ENCODE peak calls at places on chromosomes 12 and 14, in five cellular contexts. M is uterus; E is neural progenitor cell; A is ovary; F is effector memory CD4-positive, alpha-beta T cell. D is an unnamed sample.

GRCh38 chr14:61661471-61661988 is 33.8 kb upstream of the HIF1A start:
- DNase-seq in F (no peak), A (no peak), E (no peak), M (no peak), D (no peak)

GRCh38 chr14:50717826-50718225 is 49.7 kb upstream of the SAV1 start:
- DNase-seq in F (no peak), M (no peak), A (no peak), E (no peak), D (no peak)

GRCh38 chr14:64123241-64123956 is 170.8 kb downstream of the ESR2 start:
- DNase-seq in A (no peak), E (no peak), F (no peak), M (no peak), D (no peak)

GRCh38 chr12:2008677-2009076 is 4.4 kb upstream of the DCP1B start:
- DNase-seq in A (no peak), E (no peak), M (no peak), F (no peak), D (no peak)

GRCh38 chr14:59769586-59769985 is 101.0 kb downstream of the RTN1 start:
- DNase-seq in E (no peak), M (no peak), F (no peak), A (no peak), D (no peak)

GRCh38 chr12:107983871-107984480 is 145.1 kb upstream of the WSCD2 start:
- DNase-seq in M (no peak), E (no peak), F (no peak), A (no peak), D (no peak)

GRCh38 chr12:13422291-13422690 is 225.8 kb downstream of the EMP1 start:
- DNase-seq in A (no peak), E (no peak), M (no peak), F (no peak), D (no peak)

GRCh38 chr14:88488081-88488480 is 66.7 kb downstream of the PTPN21 start:
- DNase-seq in A (no peak), F (no peak), E (no peak), M (no peak), D (no peak)

GRCh38 chr12:14981049-14981448 is 8.2 kb downstream of the PDE6H start:
- DNase-seq in F (no peak), E (no peak), A (no peak), M (no peak), D (no peak)

GRCh38 chr14:88981948-88982347 is 157.5 kb downstream of the TTC8 start:
- DNase-seq in A (no peak), E (no peak), M (no peak), F (no peak), D (no peak)

GRCh38 chr12:26274441-26275312 is 79.3 kb downstream of the SSPN start:
- DNase-seq in E (peak; percentile 24), M (peak; percentile 85), F (no peak), A (peak; percentile 86), D (no peak)

GRCh38 chr12:85445060-85445938 is 165.3 kb downstream of the ALX1 start:
- DNase-seq in F (no peak), M (no peak), A (no peak), E (peak; percentile 9), D (no peak)

GRCh38 chr12:12033589-12034223 is 37.0 kb upstream of the BCL2L14 start:
- DNase-seq in F (no peak), A (no peak), E (no peak), M (no peak), D (no peak)

GRCh38 chr14:88590173-88590572 is 27.3 kb downstream of the ZC3H14 start:
- DNase-seq in F (no peak), M (no peak), E (no peak), A (no peak), D (no peak)

GRCh38 chr14:69263364-69263763 is 3.4 kb downstream of the GALNT16 start:
- DNase-seq in M (peak; percentile 71), F (no peak), A (no peak), E (no peak), D (no peak)

GRCh38 chr12:97556201-97556824 is 93.7 kb downstream of the RMST start:
- DNase-seq in A (no peak), F (no peak), M (no peak), E (peak; percentile 31), D (no peak)

GRCh38 chr14:99790978-99791376 is 2.2 kb upstream of the EML1 start:
- DNase-seq in E (no peak), A (no peak), F (no peak), M (no peak), D (no peak)

GRCh38 chr12:74334770-74335169 is 202.9 kb upstream of the ATXN7L3B start:
- DNase-seq in A (no peak), F (no peak), E (no peak), M (no peak), D (no peak)

GRCh38 chr12:128994869-128995268 is 141.6 kb downstream of the GLT1D1 start:
- DNase-seq in F (no peak), M (no peak), E (no peak), A (no peak), D (no peak)

GRCh38 chr14:70887207-70888150 is 19.8 kb upstream of the PCNX1 start:
- DNase-seq in E (no peak), M (no peak), A (no peak), F (no peak), D (no peak)

GRCh38 chr12:76144253-76144564 is 59.7 kb upstream of the NAP1L1 start:
- DNase-seq in E (no peak), M (no peak), A (no peak), F (no peak), D (no peak)

GRCh38 chr14:104217486-104218360 is 79.3 kb downstream of the KIF26A start:
- DNase-seq in E (no peak), A (no peak), F (no peak), M (no peak), D (no peak)

GRCh38 chr14:47155395-47155794 is 503.8 kb upstream of the RPL10L start:
- DNase-seq in E (no peak), F (no peak), A (no peak), M (no peak), D (no peak)

GRCh38 chr12:131386167-131386521 is 324.7 kb upstream of the SFSWAP start:
- DNase-seq in F (no peak), M (no peak), E (no peak), A (no peak), D (no peak)

GRCh38 chr14:95464524-95464923 is 51.9 kb downstream of the SYNE3 start:
- DNase-seq in E (no peak), M (no peak), F (no peak), A (no peak), D (no peak)

GRCh38 chr14:101767618-101768362 is 6.3 kb downstream of the PPP2R5C start:
- DNase-seq in A (no peak), E (no peak), M (no peak), F (no peak), D (no peak)

GRCh38 chr12:90999518-90999917 is 5.3 kb downstream of the EPYC start:
- DNase-seq in A (no peak), F (no peak), M (no peak), E (no peak), D (no peak)

GRCh38 chr12:76568888-76569551 is 9.4 kb upstream of the OSBPL8 start:
- DNase-seq in E (no peak), A (no peak), F (no peak), M (no peak), D (no peak)

GRCh38 chr12:27573972-27574371 is 50.0 kb downstream of the PPFIBP1 start:
- DNase-seq in E (no peak), M (no peak), F (no peak), A (no peak), D (no peak)

GRCh38 chr12:72337382-72337781 is 65.2 kb downstream of the TRHDE start:
- DNase-seq in E (no peak), M (no peak), A (no peak), F (no peak), D (no peak)

GRCh38 chr12:67752226-67752732 is 103.7 kb downstream of the DYRK2 start:
- DNase-seq in M (no peak), F (no peak), A (no peak), E (no peak), D (no peak)
- H3K4me1 ChIP-seq in M (no peaks in the 10 kb centered on the region), F (no peaks in the 10 kb centered on the region), A (peaks cover 2% of the 10 kb centered on the region), E (peaks cover 12% of the 10 kb centered on the region), D (no peaks in the 10 kb centered on the region)

DNA sequence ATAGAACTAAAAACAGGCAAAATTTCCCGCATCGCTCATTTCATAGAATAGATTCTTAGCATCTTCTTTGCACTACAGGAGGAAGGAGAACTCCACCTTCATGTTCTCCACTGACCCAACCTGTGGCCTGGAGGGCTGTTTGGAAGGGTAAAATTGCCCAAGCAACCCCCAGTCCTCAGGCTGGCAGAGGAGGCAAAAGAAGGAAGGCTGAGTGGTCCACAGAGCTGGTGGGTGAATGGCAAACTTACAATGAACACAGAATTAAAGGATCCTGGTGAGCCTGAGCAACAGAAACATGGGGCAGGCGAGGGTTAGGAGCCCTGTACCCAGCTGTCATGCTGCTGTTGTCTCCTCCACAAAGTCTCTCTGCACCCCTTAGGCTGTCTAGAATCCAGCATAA is 25.1 kb downstream of the SENP1 start:
- DNase-seq in E (no peak), F (no peak), A (no peak), M (no peak), D (no peak)
- H3K36me3 ChIP-seq in E (peaks cover 16% of the 10 kb centered on the region), F (peaks cover 46% of the 10 kb centered on the region), A (no peaks in the 10 kb centered on the region), M (no peaks in the 10 kb centered on the region), D (peaks cover 23% of the 10 kb centered on the region)

GRCh38 chr12:4607056-4607455 is 41.8 kb downstream of the AKAP3 start:
- DNase-seq in E (peak; percentile 20), M (no peak), A (no peak), F (no peak), D (no peak)

GRCh38 chr12:4615667-4616066 is 33.2 kb downstream of the AKAP3 start:
- DNase-seq in E (no peak), M (no peak), F (no peak), A (no peak), D (no peak)

GRCh38 chr12:4604684-4605193 is 42.7 kb downstream of the DYRK4 start:
- DNase-seq in M (peak; percentile 77), A (peak; percentile 71), F (peak; percentile 62), E (peak; percentile 88), D (peak; percentile 86)

GRCh38 chr12:4609071-4609470 is 39.8 kb downstream of the AKAP3 start:
- DNase-seq in M (no peak), A (no peak), E (no peak), F (no peak), D (no peak)

DNA sequence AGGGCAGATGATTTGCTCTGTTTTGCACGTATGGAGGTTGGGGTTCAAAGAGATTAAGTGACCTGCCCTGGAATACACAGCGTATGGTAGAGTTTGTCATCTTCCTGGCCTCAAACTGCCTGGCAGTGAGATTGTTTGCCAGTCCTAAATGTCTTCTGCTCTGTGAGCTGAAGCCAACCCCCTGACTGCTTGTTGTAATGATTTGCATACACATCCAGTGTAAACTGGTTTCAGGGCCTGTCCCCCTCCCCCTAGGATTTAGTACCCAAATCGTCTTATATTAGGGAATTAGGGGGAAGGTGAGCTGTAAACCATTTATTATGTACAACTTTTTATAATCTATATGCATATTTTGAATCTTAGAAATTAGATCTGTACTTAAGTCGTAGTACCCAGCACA is 38.4 kb downstream of the AKAP3 start:
- DNase-seq in F (no peak), E (no peak), M (no peak), A (no peak), D (no peak)
- H3K4me1 ChIP-seq in F (no peaks in the 10 kb centered on the region), E (peaks cover 16% of the 10 kb centered on the region), M (peaks cover 4% of the 10 kb centered on the region), A (no peaks in the 10 kb centered on the region), D (peaks cover 3% of the 10 kb centered on the region)

DNA sequence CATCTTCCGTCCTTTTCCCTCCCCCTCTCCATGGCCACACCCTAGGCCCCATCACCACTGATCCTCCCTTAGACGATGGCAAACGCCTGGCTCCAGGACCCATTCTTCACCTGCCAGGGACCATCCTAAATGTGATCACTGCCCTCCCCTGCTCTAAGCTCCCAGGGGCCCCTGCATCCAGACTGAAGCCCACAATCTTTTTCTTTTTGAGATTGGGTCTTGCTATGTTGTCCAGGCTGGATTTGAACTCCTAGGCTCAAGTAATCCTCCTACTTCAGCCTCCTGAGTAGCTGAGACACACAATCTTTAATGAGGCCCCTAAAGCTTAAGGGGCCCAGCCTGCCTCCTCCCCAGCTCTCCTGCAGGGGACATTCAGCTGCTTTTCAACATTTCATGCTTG is 15.3 kb downstream of the RBM19 start:
- DNase-seq in E (no peak), A (no peak), F (no peak), M (no peak), D (no peak)
- H3K36me3 ChIP-seq in E (no peaks in the 10 kb centered on the region), A (no peaks in the 10 kb centered on the region), F (peaks cover 97% of the 10 kb centered on the region), M (no peaks in the 10 kb centered on the region), D (peaks cover 39% of the 10 kb centered on the region)

D was measured in HAP-1.